ENCODE peak calls at places on chromosome 18, in nine cellular contexts. T is GM23338, D is stomach, O is body of pancreas, L is H9, I is A549, W is heart right ventricle, X is neural progenitor cell, Q is ovary. J is an unnamed sample.

GRCh38 chr18:35236964-35237363 is 3.9 kb upstream of the ZNF397 start:
- DNase-seq in T (no peak), D (no peak), O (no peak), L (no peak), I (no peak), W (no peak), X (no peak), Q (no peak), J (no peak)

GRCh38 chr18:616380-616995 is 19.7 kb downstream of the CLUL1 start:
- DNase-seq in T (peak; percentile 71), D (no peak), O (peak; percentile 16), L (no peak), I (peak; percentile 36), W (no peak), X (peak; percentile 47), Q (no peak), J (no peak)

GRCh38 chr18:13457327-13457726 is 238.8 kb downstream of the LDLRAD4 start:
- DNase-seq in T (no peak), D (peak; percentile 22), O (no peak), L (peak; percentile 5), I (no peak), W (no peak), X (no peak), Q (no peak), J (peak; percentile 33)

GRCh38 chr18:12637393-12637792 is 20.5 kb downstream of the SPIRE1 start:
- DNase-seq in T (no peak), D (no peak), O (no peak), L (no peak), I (no peak), W (no peak), X (no peak), Q (no peak), J (no peak)

GRCh38 chr18:24395049-24395780 is 2.4 kb downstream of the OSBPL1A start:
- DNase-seq in T (no peak), D (no peak), O (no peak), L (no peak), I (no peak), W (no peak), X (no peak), Q (no peak), J (no peak)

GRCh38 chr18:24590946-24591345 is 130.5 kb downstream of the HRH4 start:
- DNase-seq in T (no peak), D (no peak), O (no peak), L (no peak), I (no peak), W (no peak), X (no peak), Q (no peak), J (no peak)

GRCh38 chr18:47594063-47594462 is 336.4 kb downstream of the SMAD2 start:
- DNase-seq in T (peak; percentile 52), D (no peak), O (no peak), L (no peak), I (no peak), W (no peak), X (peak; percentile 81), Q (no peak), J (no peak)

GRCh38 chr18:33107511-33107910 is 333.0 kb downstream of the CCDC178 start:
- DNase-seq in T (no peak), D (no peak), O (no peak), L (no peak), I (no peak), W (no peak), X (no peak), Q (no peak), J (no peak)

GRCh38 chr18:25921677-25922421 is 168.6 kb downstream of the SS18 start:
- DNase-seq in T (peak; percentile 84), D (peak; percentile 49), O (peak; percentile 25), L (peak; percentile 68), I (peak; percentile 47), W (no peak), X (peak; percentile 39), Q (no peak), J (no peak)

GRCh38 chr18:31744661-31745060 is 16.0 kb downstream of the SLC25A52 start:
- DNase-seq in T (peak; percentile 40), D (no peak), O (no peak), L (no peak), I (no peak), W (no peak), X (no peak), Q (no peak), J (no peak)

GRCh38 chr18:11324956-11325873 is 175.8 kb upstream of the PIEZO2 start:
- DNase-seq in T (no peak), D (no peak), O (no peak), L (no peak), I (no peak), W (no peak), X (no peak), Q (no peak), J (no peak)

GRCh38 chr18:37641573-37641972 is 76.0 kb upstream of the CELF4 start:
- DNase-seq in T (no peak), D (no peak), O (no peak), L (no peak), I (no peak), W (no peak), X (no peak), Q (no peak), J (no peak)

GRCh38 chr18:51537487-51537886 is 340.0 kb upstream of the MEX3C start:
- DNase-seq in T (peak; percentile 74), D (no peak), O (peak; percentile 59), L (peak; percentile 78), I (no peak), W (peak; percentile 17), X (peak; percentile 68), Q (no peak), J (no peak)

GRCh38 chr18:8106603-8107002 is 502.6 kb upstream of the RAB12 start:
- DNase-seq in T (no peak), D (no peak), O (no peak), L (no peak), I (no peak), W (no peak), X (no peak), Q (no peak), J (no peak)

GRCh38 chr18:51028201-51028805 is 1.7 kb upstream of the SMAD4 start:
- DNase-seq in T (no peak), D (no peak), O (no peak), L (no peak), I (no peak), W (no peak), X (no peak), Q (no peak), J (no peak)

GRCh38 chr18:39480494-39481245 is 1915.1 kb upstream of the CELF4 start:
- DNase-seq in T (no peak), D (no peak), O (no peak), L (no peak), I (no peak), W (no peak), X (no peak), Q (no peak), J (no peak)

GRCh38 chr18:54075681-54076080 is 148.8 kb downstream of the MBD2 start:
- DNase-seq in T (no peak), D (no peak), O (no peak), L (no peak), I (no peak), W (no peak), X (no peak), Q (no peak), J (no peak)

GRCh38 chr18:2758309-2758708 is 88.5 kb upstream of the EMILIN2 start:
- DNase-seq in T (no peak), D (no peak), O (no peak), L (no peak), I (no peak), W (no peak), X (no peak), Q (no peak), J (no peak)

GRCh38 chr18:79402209-79402576 is 6.5 kb downstream of the NFATC1 start:
- DNase-seq in T (no peak), D (no peak), O (no peak), L (no peak), I (no peak), W (no peak), X (no peak), Q (no peak), J (no peak)
- H3K4me1 ChIP-seq in T (peaks cover 12% of the 10 kb centered on the region), D (peaks cover 42% of the 10 kb centered on the region), O (peaks cover 35% of the 10 kb centered on the region), L (no peaks in the 10 kb centered on the region), I (no peaks in the 10 kb centered on the region), W (peaks cover 50% of the 10 kb centered on the region), X (peaks cover 9% of the 10 kb centered on the region), Q (peaks cover 5% of the 10 kb centered on the region), J (peaks cover 20% of the 10 kb centered on the region)

DNA sequence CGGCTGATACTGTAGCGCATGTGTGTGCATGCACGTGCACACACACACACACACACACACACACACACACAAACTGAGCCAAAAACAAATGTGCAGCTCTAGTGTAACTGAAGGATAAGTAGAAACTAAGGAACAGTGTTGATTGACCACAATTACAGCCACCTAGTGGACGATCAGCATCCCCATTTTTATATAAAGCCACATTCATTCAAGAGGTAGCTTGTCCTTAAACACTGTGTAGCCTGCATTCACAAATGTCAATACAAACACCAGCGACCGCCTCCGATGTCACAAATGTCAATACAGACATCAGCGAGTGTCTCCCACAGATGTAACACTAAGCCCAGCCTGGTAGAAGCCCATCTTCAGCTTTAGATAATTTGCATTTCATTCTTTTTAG is 167.4 kb downstream of the PTGR3 start:
- DNase-seq in T (peak; percentile 52), D (no peak), O (no peak), L (no peak), I (peak; percentile 15), W (no peak), X (no peak), Q (no peak), J (no peak)
- TF ChIP-seq CTCF in T (peak; percentile 63), D (no peak), O (no peak), L (peak; percentile 64), I (peak; percentile 36), W (no peak), X (peak; percentile 50), Q (no peak), J (no peak)

GRCh38 chr18:9426753-9427152 is 48.6 kb upstream of the RALBP1 start:
- DNase-seq in T (no peak), D (no peak), O (no peak), L (no peak), I (no peak), W (no peak), X (peak; percentile 13), Q (no peak), J (no peak)

GRCh38 chr18:9428862-9429661 is 46.3 kb upstream of the RALBP1 start:
- DNase-seq in T (no peak), D (no peak), O (no peak), L (no peak), I (no peak), W (no peak), X (no peak), Q (no peak), J (no peak)

GRCh38 chr18:9431296-9431695 is 44.0 kb upstream of the RALBP1 start:
- DNase-seq in T (no peak), D (no peak), O (no peak), L (no peak), I (no peak), W (no peak), X (no peak), Q (no peak), J (no peak)

GRCh38 chr18:9428301-9428706 is 47.0 kb upstream of the RALBP1 start:
- DNase-seq in T (no peak), D (peak; percentile 54), O (no peak), L (no peak), I (no peak), W (no peak), X (no peak), Q (no peak), J (no peak)

GRCh38 chr18:9429662-9429993 is 45.7 kb upstream of the RALBP1 start:
- DNase-seq in T (no peak), D (no peak), O (no peak), L (no peak), I (no peak), W (no peak), X (no peak), Q (no peak), J (no peak)
- H3K27ac ChIP-seq in T (no peak overlapping the region), D (no peak overlapping the region), O (no peak overlapping the region), L (no peak overlapping the region), I (no peak overlapping the region), W (no peak overlapping the region), X (no peak overlapping the region), Q (no peak overlapping the region), J (no peak overlapping the region)

GRCh38 chr18:60684843-60685513 is 312.4 kb upstream of the MC4R start:
- DNase-seq in T (peak; percentile 44), D (no peak), O (no peak), L (no peak), I (no peak), W (no peak), X (peak; percentile 20), Q (no peak), J (no peak)
- H3K4me1 ChIP-seq in T (no peaks in the 10 kb centered on the region), D (no peaks in the 10 kb centered on the region), O (no peaks in the 10 kb centered on the region), L (no peaks in the 10 kb centered on the region), I (no peaks in the 10 kb centered on the region), W (peaks cover 3% of the 10 kb centered on the region), X (no peaks in the 10 kb centered on the region), Q (no peaks in the 10 kb centered on the region), J (no peaks in the 10 kb centered on the region)